ENCODE peak calls at places on chromosomes 3 and 15, in seven cellular contexts. J is GM12878, I is HepG2, H is K562, C is ovary, B is upper lobe of left lung, V is adrenal gland. Y is an unnamed sample.
A peak's percentile ranks its signal among the peaks of the same experiment; 100 is the strongest.

GRCh38 chr15:40769310-40770146 is at the start of gene C15orf62:
- DNase-seq in J (peak; percentile 53), I (no peak), H (no peak), C (peak; percentile 57), B (peak; percentile 78), V (peak; percentile 56), Y (no peak)

GRCh38 chr3:174440350-174440716 is 418.8 kb upstream of the NAALADL2 start:
- DNase-seq in J (no peak), I (no peak), H (no peak), C (peak; percentile 69), B (no peak), V (no peak), Y (no peak)

GRCh38 chr3:162810776-162811175 is 1314.2 kb downstream of the OTOL1 start:
- DNase-seq in J (no peak), I (no peak), H (no peak), C (no peak), B (no peak), V (no peak), Y (no peak)

GRCh38 chr15:89566141-89566540 is 9.1 kb upstream of the TICRR start:
- DNase-seq in J (no peak), I (no peak), H (no peak), C (no peak), B (no peak), V (no peak), Y (no peak)

GRCh38 chr3:150495563-150496168 is 50.6 kb downstream of the SERP1 start:
- DNase-seq in J (no peak), I (peak; percentile 32), H (peak; percentile 46), C (no peak), B (no peak), V (no peak), Y (no peak)

GRCh38 chr15:63991706-63992105 is 54.6 kb downstream of the DAPK2 start:
- DNase-seq in J (no peak), I (no peak), H (no peak), C (no peak), B (no peak), V (no peak), Y (no peak)

GRCh38 chr3:148500791-148501360 is 196.8 kb upstream of the AGTR1 start:
- DNase-seq in J (no peak), I (no peak), H (no peak), C (no peak), B (no peak), V (no peak), Y (no peak)

GRCh38 chr3:38493019-38493418 is 3.1 kb upstream of the EXOG start:
- DNase-seq in J (no peak), I (no peak), H (no peak), C (no peak), B (no peak), V (no peak), Y (no peak)

GRCh38 chr3:128483657-128484403 is 9.2 kb downstream of the GATA2 start:
- DNase-seq in J (no peak), I (no peak), H (no peak), C (no peak), B (peak; percentile 76), V (no peak), Y (no peak)

GRCh38 chr3:112681822-112682325 is 40.9 kb upstream of the CCDC80 start:
- DNase-seq in J (no peak), I (no peak), H (no peak), C (no peak), B (no peak), V (no peak), Y (no peak)

GRCh38 chr3:147369671-147370123 is 36.6 kb downstream of the ZIC4 start:
- DNase-seq in J (no peak), I (no peak), H (no peak), C (no peak), B (peak; percentile 57), V (no peak), Y (no peak)

GRCh38 chr3:146124141-146124801 is 36.7 kb downstream of the PLOD2 start:
- DNase-seq in J (no peak), I (no peak), H (no peak), C (no peak), B (no peak), V (no peak), Y (no peak)

GRCh38 chr3:133197619-133198018 is 159.4 kb downstream of the TMEM108 start:
- DNase-seq in J (no peak), I (no peak), H (no peak), C (no peak), B (no peak), V (no peak), Y (no peak)

GRCh38 chr15:31102049-31102321 is 460 bp upstream of the TRPM1 start:
- DNase-seq in J (no peak), I (no peak), H (no peak), C (no peak), B (no peak), V (no peak), Y (no peak)

GRCh38 chr15:29939404-29939803 is 117.1 kb upstream of the TJP1 start:
- DNase-seq in J (no peak), I (no peak), H (no peak), C (no peak), B (no peak), V (no peak), Y (no peak)

GRCh38 chr3:46858996-46859710 is 4.1 kb downstream of the MYL3 start:
- DNase-seq in J (no peak), I (no peak), H (no peak), C (peak; percentile 6), B (peak; percentile 37), V (no peak), Y (peak; percentile 31)

GRCh38 chr3:49785565-49786356 is 581 bp downstream of the IP6K1 start:
- DNase-seq in J (no peak), I (no peak), H (no peak), C (no peak), B (no peak), V (no peak), Y (no peak)

GRCh38 chr15:60243769-60244168 is 154.0 kb downstream of the ANXA2 start:
- DNase-seq in J (no peak), I (no peak), H (no peak), C (no peak), B (no peak), V (no peak), Y (no peak)

GRCh38 chr15:81301815-81302399 is 22.0 kb downstream of the STARD5 start:
- DNase-seq in J (peak; percentile 80), I (no peak), H (no peak), C (no peak), B (no peak), V (no peak), Y (no peak)

GRCh38 chr3:46864051-46864881 is 1.0 kb upstream of the MYL3 start:
- DNase-seq in J (no peak), I (no peak), H (no peak), C (peak; percentile 26), B (peak; percentile 26), V (no peak), Y (peak; percentile 14)

GRCh38 chr3:14891135-14892132 is 55.9 kb upstream of the NR2C2 start:
- DNase-seq in J (no peak), I (no peak), H (no peak), C (no peak), B (no peak), V (no peak), Y (no peak)
- H3K27me3 ChIP-seq in J (no peaks in the 10 kb centered on the region), I (peaks cover 31% of the 10 kb centered on the region), H (peaks cover 46% of the 10 kb centered on the region), C (no peaks in the 10 kb centered on the region), B (no peaks in the 10 kb centered on the region), V (no peaks in the 10 kb centered on the region), Y (no peaks in the 10 kb centered on the region)

GRCh38 chr15:77555232-77555631 is 77.5 kb downstream of the LINGO1 start:
- DNase-seq in J (no peak), I (no peak), H (no peak), C (no peak), B (no peak), V (no peak), Y (no peak)
- TF ChIP-seq CTCF in J (no peak), I (no peak), H (no peak), C (no peak), B (no peak), V (no peak), Y (no peak)

GRCh38 chr15:75202251-75203016 is 752 bp downstream of the C15orf39 start:
- DNase-seq in J (no peak), I (peak; percentile 38), H (peak; percentile 62), C (peak; percentile 76), B (peak; percentile 95), V (peak; percentile 81), Y (peak; percentile 74)
- TF ChIP-seq POLR2A in J (peak; percentile 92), I (no peak), H (no peak), C (peak; percentile 8), B (peak; percentile 43), V (no peak), Y (no peak)

DNA sequence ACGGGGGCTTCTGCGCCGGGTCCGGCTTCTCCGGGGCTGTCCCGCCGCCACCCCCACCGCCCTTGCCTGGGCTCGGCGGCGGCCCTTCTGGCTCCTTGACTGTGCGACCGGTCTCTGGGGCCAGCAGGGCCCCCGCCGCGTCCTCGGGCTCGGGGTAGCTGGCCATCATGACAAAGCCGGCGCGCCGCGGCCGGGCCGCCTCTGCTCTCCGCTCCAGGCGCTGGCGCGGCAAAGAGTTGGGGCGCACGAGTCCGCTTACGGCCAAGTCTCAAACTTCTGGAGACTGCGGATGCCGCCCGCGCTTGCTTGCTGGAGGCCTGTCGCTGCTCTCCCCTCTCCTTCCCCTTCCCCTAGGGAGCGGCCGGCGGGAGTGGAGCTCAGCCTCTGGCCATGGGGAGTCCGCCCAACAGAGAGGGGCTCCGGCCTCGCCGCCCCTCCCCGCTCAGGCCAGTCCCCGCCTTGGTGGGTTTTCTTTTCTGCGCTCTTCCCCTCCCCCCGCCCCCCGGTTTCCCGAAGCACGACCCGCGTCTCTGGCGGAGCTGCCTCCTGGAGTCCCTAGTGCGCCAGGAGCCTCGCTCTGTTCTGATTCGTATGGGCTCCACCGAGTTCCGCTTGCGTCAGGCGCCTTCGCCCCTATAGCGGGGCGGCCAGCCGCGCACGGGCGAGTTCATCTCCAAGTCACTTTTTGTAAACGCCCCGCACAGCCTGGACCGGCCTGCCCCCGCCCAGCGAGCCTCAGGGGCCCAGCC is at the start of the genes FOXL2 and FOXL2NB:
- DNase-seq in J (no peak), I (no peak), H (peak; percentile 79), C (peak; percentile 96), B (peak; percentile 87), V (peak; percentile 55), Y (no peak)
- H3K27me3 ChIP-seq in J (peaks cover 24% of the 10 kb centered on the region), I (peaks cover 93% of the 10 kb centered on the region), H (no peaks in the 10 kb centered on the region), C (no peaks in the 10 kb centered on the region), B (peaks cover 92% of the 10 kb centered on the region), V (peaks cover 68% of the 10 kb centered on the region), Y (peaks cover 14% of the 10 kb centered on the region)

DNA sequence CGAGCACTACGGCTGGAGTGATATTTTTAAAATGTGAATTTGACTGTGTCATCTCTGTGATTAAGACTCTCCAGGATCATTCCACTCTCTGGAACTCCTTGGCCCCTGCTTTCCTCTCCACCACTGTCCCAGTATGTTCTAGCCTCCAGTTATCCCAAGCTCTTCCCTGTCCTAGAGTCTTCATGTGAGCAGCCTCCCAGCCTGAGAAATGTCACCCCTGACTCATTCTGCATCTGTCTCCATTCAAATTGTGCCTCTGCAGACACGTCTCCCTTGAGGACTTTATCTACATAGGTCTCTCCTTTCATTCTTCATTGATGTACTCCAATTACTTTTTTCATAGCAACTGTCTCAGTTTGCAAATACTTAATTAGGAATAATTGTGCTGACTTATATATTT is 317.7 kb upstream of the ADAMTS9 start:
- DNase-seq in J (no peak), I (no peak), H (no peak), C (no peak), B (no peak), V (no peak), Y (no peak)
- TF ChIP-seq CTCF in J (no peak), I (no peak), H (no peak), C (no peak), B (no peak), V (no peak), Y (no peak)

Y was measured in right lobe of liver.